ENCODE peak calls at places on chromosome 15, in eight cellular contexts. X is stimulated activated CD4-positive, alpha-beta T cell treated with anti-CD3 and anti-CD28 coated beads, Interleukin-15, amount 100 ng/mL, for 24 hours; E is NCI-H1694 treated with DMSO at 0.1 percent for 48 hours; T is HTR-8/SVneo; J is AG04450; F is esophagus squamous epithelium; G is lower leg skin; L is LoVo. M is an unnamed sample.
A peak's percentile ranks its signal among the peaks of the same experiment; 100 is the strongest.

GRCh38 chr15:46442196-46442595 is 807.4 kb downstream of the SQOR start:
- DNase-seq in X (no peak), G (no peak), J (no peak), T (peak; percentile 20), E (no peak), L (no peak), F (no peak), M (no peak)

GRCh38 chr15:41969851-41970431 is 2.4 kb downstream of the EHD4 start:
- DNase-seq in X (peak; percentile 19), J (no peak), T (no peak), F (no peak), E (no peak), G (peak; percentile 76), L (no peak), M (no peak)

GRCh38 chr15:89243046-89243690 is 611 bp upstream of the FANCI start:
- DNase-seq in J (no peak), G (no peak), X (no peak), L (no peak), F (no peak), T (no peak), E (no peak), M (no peak)

GRCh38 chr15:72368895-72369294 is 6.9 kb downstream of the HEXA start:
- DNase-seq in J (no peak), T (no peak), L (no peak), E (no peak), F (no peak), X (no peak), G (no peak), M (no peak)

GRCh38 chr15:88023956-88024355 is 232.6 kb downstream of the NTRK3 start:
- DNase-seq in E (no peak), G (peak; percentile 56), T (no peak), L (no peak), X (no peak), J (no peak), F (no peak), M (no peak)

GRCh38 chr15:72365844-72366243 is 10.0 kb downstream of the HEXA start:
- DNase-seq in G (no peak), T (no peak), J (no peak), F (no peak), E (no peak), L (no peak), X (no peak), M (no peak)

GRCh38 chr15:98077186-98077585 is 116.7 kb downstream of the ARRDC4 start:
- DNase-seq in T (no peak), L (peak; percentile 46), J (no peak), G (no peak), E (no peak), X (no peak), F (no peak), M (peak; percentile 47)

GRCh38 chr15:64635486-64635815 is 139.9 kb downstream of the RBPMS2 start:
- DNase-seq in T (no peak), E (no peak), G (no peak), F (no peak), X (no peak), L (peak; percentile 53), J (peak; percentile 42), M (peak; percentile 42)

GRCh38 chr15:65868546-65869126 is 655 bp upstream of the RAB11A start:
- DNase-seq in E (no peak), T (no peak), J (no peak), X (no peak), L (no peak), F (no peak), G (no peak), M (peak; percentile 3)

GRCh38 chr15:80706161-80706560 is 11.1 kb downstream of the ABHD17C start:
- DNase-seq in X (no peak), F (no peak), L (no peak), J (no peak), T (no peak), G (no peak), E (no peak), M (no peak)